ENCODE peak calls at places on chromosome 12, in four cellular contexts. J is esophagus squamous epithelium, O is cardiac muscle cell, Z is K562. Q is an unnamed sample.
A peak's percentile ranks its signal among the peaks of the same experiment; 100 is the strongest.

GRCh38 chr12:117113231-117113630 is 14.0 kb upstream of the TESC start:
- DNase-seq in J (no peak), O (no peak), Z (no peak), Q (no peak)

GRCh38 chr12:98912401-98912800 is 267.3 kb downstream of the APAF1 start:
- DNase-seq in O (no peak), J (no peak), Z (no peak), Q (no peak)

GRCh38 chr12:82966160-82966559 is 279.5 kb downstream of the TMTC2 start:
- DNase-seq in J (no peak), Z (no peak), O (peak; percentile 30), Q (no peak)

GRCh38 chr12:29234965-29235364 is 85.9 kb downstream of the FAR2 start:
- DNase-seq in Z (no peak), O (no peak), J (no peak), Q (no peak)

GRCh38 chr12:81440001-81440400 is 319.1 kb downstream of the PPFIA2 start:
- DNase-seq in O (no peak), Z (no peak), J (no peak), Q (no peak)

GRCh38 chr12:30151831-30152230 is 368.1 kb upstream of the TMTC1 start:
- DNase-seq in O (no peak), J (no peak), Z (no peak), Q (no peak)

GRCh38 chr12:129550353-129550752 is 353.5 kb downstream of the TMEM132D start:
- DNase-seq in O (no peak), Z (no peak), J (no peak), Q (no peak)

GRCh38 chr12:130632582-130633174 is 83.4 kb downstream of the RIMBP2 start:
- DNase-seq in O (no peak), Z (no peak), J (no peak), Q (no peak)

GRCh38 chr12:114400395-114400794 is 5.5 kb downstream of the TBX5 start:
- DNase-seq in O (peak; percentile 38), J (no peak), Z (no peak), Q (no peak)

GRCh38 chr12:66365718-66366485 is 63.6 kb downstream of the HELB start:
- DNase-seq in Z (no peak), J (no peak), O (peak; percentile 61), Q (no peak)

GRCh38 chr12:42145552-42146215 is 1.0 kb upstream of the GXYLT1 start:
- DNase-seq in J (no peak), O (no peak), Z (peak; percentile 60), Q (no peak)

GRCh38 chr12:32508626-32509025 is 109.3 kb downstream of the FGD4 start:
- DNase-seq in O (no peak), J (no peak), Z (no peak), Q (no peak)

GRCh38 chr12:132702640-132703039 is 8.0 kb upstream of the PGAM5 start:
- DNase-seq in Z (no peak), J (no peak), O (no peak), Q (no peak)

GRCh38 chr12:45660330-45660729 is 69.2 kb upstream of the ARID2 start:
- DNase-seq in O (peak; percentile 74), J (no peak), Z (peak; percentile 32), Q (no peak)

GRCh38 chr12:43210437-43211197 is 341.4 kb downstream of the ADAMTS20 start:
- DNase-seq in O (peak; percentile 88), J (no peak), Z (peak; percentile 20), Q (no peak)

GRCh38 chr12:14394317-14395058 is 29.0 kb downstream of the ATF7IP start:
- DNase-seq in J (no peak), O (peak; percentile 87), Z (peak; percentile 81), Q (no peak)

GRCh38 chr12:96878704-96879103 is 28.4 kb upstream of the NEDD1 start:
- DNase-seq in J (no peak), Z (no peak), O (peak; percentile 85), Q (peak; percentile 61)

GRCh38 chr12:39102474-39103209 is 197.3 kb upstream of the CPNE8 start:
- DNase-seq in O (peak; percentile 41), Z (no peak), J (no peak), Q (no peak)

GRCh38 chr12:13587721-13588389 is 391.3 kb downstream of the EMP1 start:
- DNase-seq in J (no peak), Z (no peak), O (no peak), Q (no peak)

GRCh38 chr12:89343127-89343526 is 9.2 kb downstream of the DUSP6 start:
- DNase-seq in Z (no peak), J (no peak), O (peak; percentile 77), Q (no peak)

GRCh38 chr12:53510181-53510812 is 3.0 kb upstream of the NPFF start:
- DNase-seq in O (no peak), Z (no peak), J (no peak), Q (no peak)

GRCh38 chr12:77133566-77133965 is 68.2 kb upstream of the E2F7 start:
- DNase-seq in O (peak; percentile 74), Z (peak; percentile 16), J (no peak), Q (no peak)

GRCh38 chr12:53595212-53595611 is 31.0 kb downstream of the ATF7 start:
- DNase-seq in Z (no peak), O (no peak), J (no peak), Q (no peak)

GRCh38 chr12:104384141-104384880 is 72.4 kb upstream of the CHST11 start:
- DNase-seq in J (no peak), O (no peak), Z (peak; percentile 23), Q (no peak)

GRCh38 chr12:13442457-13442856 is 245.9 kb downstream of the EMP1 start:
- DNase-seq in J (no peak), O (no peak), Z (no peak), Q (no peak)

GRCh38 chr12:78746001-78746400 is 118.6 kb upstream of the SYT1 start:
- DNase-seq in Z (no peak), J (no peak), O (no peak), Q (no peak)

GRCh38 chr12:129298921-129299320 is 445.6 kb downstream of the GLT1D1 start:
- DNase-seq in O (no peak), J (no peak), Z (no peak), Q (no peak)

GRCh38 chr12:13124661-13125505 is 21.4 kb upstream of the GSG1 start:
- DNase-seq in O (peak; percentile 84), Z (no peak), J (no peak), Q (no peak)

GRCh38 chr12:2638273-2639019 is 156.3 kb upstream of the FKBP4 start:
- DNase-seq in O (no peak), Z (no peak), J (no peak), Q (no peak)

GRCh38 chr12:9065607-9065856 is 50.2 kb downstream of the A2M start:
- DNase-seq in J (no peak), O (no peak), Z (no peak), Q (no peak)

GRCh38 chr12:692274-692673 is 29.0 kb upstream of the NINJ2 start:
- DNase-seq in Z (no peak), O (no peak), J (no peak), Q (no peak)

GRCh38 chr12:107783406-107784376 is 9.2 kb downstream of the ASCL4 start:
- DNase-seq in O (no peak), J (no peak), Z (no peak), Q (no peak)

GRCh38 chr12:19575307-19576243 is 136.3 kb downstream of the AEBP2 start:
- DNase-seq in Z (peak; percentile 9), O (peak; percentile 74), J (no peak), Q (peak; percentile 37)

GRCh38 chr12:24595652-24596235 is 353.2 kb downstream of the BCAT1 start:
- DNase-seq in J (no peak), Z (peak; percentile 5), O (peak; percentile 15), Q (no peak)

GRCh38 chr12:125300249-125300648 is 235.0 kb downstream of the AACS start:
- DNase-seq in O (no peak), Z (no peak), J (no peak), Q (no peak)
- H3K4me3 ChIP-seq in O (no peak overlapping the region), Z (no peak overlapping the region), J (no peak overlapping the region), Q (no peak overlapping the region)

DNA sequence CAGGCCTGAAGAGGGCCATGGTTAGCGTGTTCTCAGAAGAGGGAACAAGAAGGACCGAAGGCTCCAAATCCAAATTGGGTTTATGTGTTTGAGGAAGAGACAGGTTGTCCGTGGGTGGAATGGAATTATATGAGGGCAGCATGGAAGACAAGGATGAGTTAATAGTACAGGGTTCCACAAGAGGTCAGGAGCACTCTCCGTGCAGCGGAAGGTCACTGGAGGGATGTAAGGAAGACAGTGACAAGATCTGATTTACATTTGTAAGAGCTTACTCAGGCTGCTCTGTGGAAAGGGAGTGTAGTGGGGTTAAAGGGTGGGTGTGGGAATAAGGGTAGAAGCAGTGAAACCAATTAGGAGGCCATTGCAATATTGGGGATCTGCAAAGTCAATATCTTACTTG is 97.0 kb downstream of the TPH2 start:
- DNase-seq in Z (no peak), J (no peak), O (no peak), Q (no peak)
- TF ChIP-seq CTCF in Z (no peak), J (no peak), O (no peak), Q (no peak)

GRCh38 chr12:67459173-67459572 is 189.4 kb upstream of the DYRK2 start:
- DNase-seq in O (no peak), Z (no peak), J (no peak), Q (no peak)

GRCh38 chr12:67457799-67458680 is 188.9 kb downstream of the CAND1 start:
- DNase-seq in Z (peak; percentile 9), J (no peak), O (peak; percentile 49), Q (no peak)

GRCh38 chr12:67457136-67457535 is 188.0 kb downstream of the CAND1 start:
- DNase-seq in J (no peak), Z (no peak), O (no peak), Q (no peak)

GRCh38 chr12:67460388-67460787 is 188.2 kb upstream of the DYRK2 start:
- DNase-seq in O (no peak), J (no peak), Z (no peak), Q (no peak)

DNA sequence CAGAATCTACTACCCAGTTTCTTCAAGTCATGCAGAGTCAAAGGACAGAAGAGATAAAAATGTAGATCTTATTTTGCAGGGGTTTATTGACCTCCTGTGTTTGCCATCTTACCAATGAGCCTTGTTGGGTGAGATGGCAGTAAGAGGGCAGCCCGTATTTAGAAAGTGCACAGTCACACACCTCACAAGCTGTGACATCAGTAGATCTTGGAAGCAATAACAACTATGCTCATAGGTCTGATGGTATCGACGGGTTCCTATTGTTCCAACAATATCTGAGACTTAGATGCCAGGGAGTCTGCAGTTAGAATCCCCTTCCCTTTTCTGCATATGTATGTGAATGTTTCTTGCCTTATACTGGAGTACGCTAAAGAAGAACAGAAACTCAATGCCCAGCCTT is 189.0 kb upstream of the DYRK2 start:
- DNase-seq in O (no peak), Z (no peak), J (no peak), Q (no peak)
- H3K27me3 ChIP-seq in O (no peaks in the 10 kb centered on the region), Z (peaks cover 3% of the 10 kb centered on the region), J (no peaks in the 10 kb centered on the region), Q (no peaks in the 10 kb centered on the region)

GRCh38 chr12:6336079-6336858 is 5.6 kb downstream of the TNFRSF1A start:
- DNase-seq in Z (peak; percentile 95), J (peak; percentile 74), O (peak; percentile 100), Q (peak; percentile 96)
- H3K4me3 ChIP-seq in Z (peak overlapping the region; percentile 39), J (peak overlapping the region; percentile 17), O (peak overlapping the region; percentile 9), Q (peak overlapping the region; percentile 36)